ENCODE peak calls at places on chromosomes 1 and 21, in ten cellular contexts. U, T, P, D, Z, L, R, A, F and V are unnamed samples.

GRCh38 chr1:3314561-3315271 is 139.7 kb upstream of the ARHGEF16 start:
- DNase-seq in U (no peak), T (no peak), P (no peak), D (no peak), Z (no peak), L (no peak), R (peak; percentile 63), A (peak; percentile 66), F (no peak), V (peak; percentile 21)

GRCh38 chr1:18950415-18951026 is 6.0 kb downstream of the IFFO2 start:
- DNase-seq in U (peak; percentile 72), T (no peak), P (peak; percentile 55), D (no peak), Z (no peak), L (no peak), R (no peak), A (no peak), F (no peak), V (peak; percentile 67)

GRCh38 chr1:119364640-119365039 is 3.9 kb upstream of the HAO2 start:
- DNase-seq in U (no peak), T (no peak), P (no peak), D (no peak), Z (no peak), L (no peak), R (no peak), A (no peak), F (no peak), V (no peak)

GRCh38 chr1:24909388-24909898 is 20.6 kb downstream of the RUNX3 start:
- DNase-seq in U (no peak), T (peak; percentile 32), P (no peak), D (peak; percentile 61), Z (no peak), L (no peak), R (peak; percentile 59), A (peak; percentile 91), F (no peak), V (peak; percentile 80)

GRCh38 chr1:178060789-178061556 is 32.9 kb upstream of the RASAL2 start:
- DNase-seq in U (no peak), T (no peak), P (no peak), D (no peak), Z (peak; percentile 91), L (no peak), R (peak; percentile 73), A (peak; percentile 90), F (no peak), V (no peak)

GRCh38 chr1:85577421-85578320 is 2.9 kb upstream of the CCN1 start:
- DNase-seq in U (peak; percentile 66), T (no peak), P (no peak), D (no peak), Z (no peak), L (peak; percentile 82), R (peak; percentile 81), A (peak; percentile 89), F (no peak), V (no peak)

GRCh38 chr1:19110266-19110927 is 99.7 kb downstream of the UBR4 start:
- DNase-seq in U (no peak), T (no peak), P (no peak), D (no peak), Z (no peak), L (no peak), R (no peak), A (no peak), F (no peak), V (no peak)

GRCh38 chr21:32748529-32748928 is 20.7 kb upstream of the SYNJ1 start:
- DNase-seq in U (no peak), T (no peak), P (no peak), D (no peak), Z (no peak), L (no peak), R (no peak), A (no peak), F (no peak), V (no peak)

GRCh38 chr1:190738321-190738720 is 260.7 kb upstream of the BRINP3 start:
- DNase-seq in U (no peak), T (no peak), P (no peak), D (no peak), Z (no peak), L (no peak), R (no peak), A (peak; percentile 30), F (no peak), V (no peak)

GRCh38 chr1:44485229-44485932 is 80.3 kb downstream of the RNF220 start:
- DNase-seq in U (no peak), T (no peak), P (no peak), D (no peak), Z (no peak), L (peak; percentile 43), R (peak; percentile 86), A (peak; percentile 91), F (no peak), V (no peak)

GRCh38 chr1:178869114-178869697 is 1.7 kb downstream of the ANGPTL1 start:
- DNase-seq in U (no peak), T (no peak), P (no peak), D (no peak), Z (no peak), L (no peak), R (peak; percentile 75), A (peak; percentile 81), F (no peak), V (no peak)

GRCh38 chr21:35483267-35483666 is 434.2 kb upstream of the RUNX1 start:
- DNase-seq in U (no peak), T (no peak), P (no peak), D (no peak), Z (no peak), L (no peak), R (no peak), A (peak; percentile 29), F (no peak), V (no peak)

GRCh38 chr1:72066431-72066830 is 215.9 kb downstream of the NEGR1 start:
- DNase-seq in U (no peak), T (no peak), P (no peak), D (no peak), Z (no peak), L (no peak), R (no peak), A (no peak), F (no peak), V (no peak)

GRCh38 chr1:157113116-157113515 is 13.5 kb upstream of the ETV3L start:
- DNase-seq in U (no peak), T (no peak), P (no peak), D (no peak), Z (no peak), L (no peak), R (no peak), A (no peak), F (no peak), V (no peak)

GRCh38 chr1:204483791-204484190 is 10.8 kb downstream of the PIK3C2B start:
- DNase-seq in U (no peak), T (no peak), P (no peak), D (no peak), Z (no peak), L (no peak), R (no peak), A (no peak), F (no peak), V (no peak)
- H3K4me1 ChIP-seq in U (peaks cover 34% of the 10 kb centered on the region), T (peaks cover 9% of the 10 kb centered on the region), P (peaks cover 10% of the 10 kb centered on the region), D (peaks cover 76% of the 10 kb centered on the region), Z (peaks cover 76% of the 10 kb centered on the region), L (peaks cover 3% of the 10 kb centered on the region), R (no peaks in the 10 kb centered on the region), A (peaks cover 11% of the 10 kb centered on the region), F (peaks cover 40% of the 10 kb centered on the region), V (peaks cover 33% of the 10 kb centered on the region)

DNA sequence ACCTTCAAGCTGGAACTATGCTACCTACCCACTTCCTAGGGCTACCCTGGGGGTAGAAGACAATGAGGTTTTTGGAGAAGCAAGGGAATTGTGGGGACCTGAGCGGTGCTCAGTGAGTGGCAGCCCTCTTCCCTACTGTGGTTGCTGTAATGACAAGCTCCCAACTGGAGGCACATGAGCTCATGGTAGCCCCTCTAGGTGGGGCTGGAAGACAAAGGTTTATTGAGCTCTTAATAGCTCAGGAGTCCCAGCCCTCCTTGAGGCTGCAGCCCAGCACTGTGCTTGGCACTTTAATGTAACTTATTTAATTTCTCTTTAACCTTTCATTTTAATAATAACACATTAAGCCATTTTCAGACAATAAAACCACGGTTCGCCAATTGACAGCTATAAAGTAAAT is 528.9 kb downstream of the OMA1 start:
- DNase-seq in U (no peak), T (no peak), P (no peak), D (no peak), Z (no peak), L (no peak), R (no peak), A (no peak), F (no peak), V (no peak)
- TF ChIP-seq CTCF in U (no peak), T (no peak), P (no peak), D (no peak), Z (no peak), L (no peak), R (no peak), A (no peak), F (no peak), V (no peak)

GRCh38 chr1:54291276-54292014 is 91.5 kb downstream of the MRPL37 start:
- DNase-seq in U (no peak), T (no peak), P (no peak), D (no peak), Z (no peak), L (no peak), R (no peak), A (no peak), F (no peak), V (no peak)
- H3K4me1 ChIP-seq in U (peaks cover 76% of the 10 kb centered on the region), T (peaks cover 25% of the 10 kb centered on the region), P (peaks cover 41% of the 10 kb centered on the region), D (peaks cover 98% of the 10 kb centered on the region), Z (no peaks in the 10 kb centered on the region), L (peaks cover 3% of the 10 kb centered on the region), R (peaks cover 15% of the 10 kb centered on the region), A (peaks cover 38% of the 10 kb centered on the region), F (peaks cover 4% of the 10 kb centered on the region), V (peaks cover 38% of the 10 kb centered on the region)

GRCh38 chr1:61337471-61337870 is 255.1 kb downstream of the NFIA start:
- DNase-seq in U (no peak), T (no peak), P (no peak), D (no peak), Z (no peak), L (no peak), R (peak; percentile 59), A (peak; percentile 52), F (no peak), V (no peak)

GRCh38 chr1:61337981-61338848 is 255.9 kb downstream of the NFIA start:
- DNase-seq in U (peak; percentile 84), T (peak; percentile 50), P (peak; percentile 86), D (peak; percentile 73), Z (peak; percentile 92), L (no peak), R (peak; percentile 95), A (peak; percentile 92), F (no peak), V (peak; percentile 70)

GRCh38 chr1:61334718-61335589 is 252.6 kb downstream of the NFIA start:
- DNase-seq in U (peak; percentile 86), T (peak; percentile 80), P (no peak), D (peak; percentile 30), Z (no peak), L (no peak), R (no peak), A (peak; percentile 91), F (no peak), V (no peak)

GRCh38 chr1:61338899-61339298 is 256.5 kb downstream of the NFIA start:
- DNase-seq in U (no peak), T (no peak), P (no peak), D (no peak), Z (no peak), L (no peak), R (no peak), A (no peak), F (no peak), V (no peak)

DNA sequence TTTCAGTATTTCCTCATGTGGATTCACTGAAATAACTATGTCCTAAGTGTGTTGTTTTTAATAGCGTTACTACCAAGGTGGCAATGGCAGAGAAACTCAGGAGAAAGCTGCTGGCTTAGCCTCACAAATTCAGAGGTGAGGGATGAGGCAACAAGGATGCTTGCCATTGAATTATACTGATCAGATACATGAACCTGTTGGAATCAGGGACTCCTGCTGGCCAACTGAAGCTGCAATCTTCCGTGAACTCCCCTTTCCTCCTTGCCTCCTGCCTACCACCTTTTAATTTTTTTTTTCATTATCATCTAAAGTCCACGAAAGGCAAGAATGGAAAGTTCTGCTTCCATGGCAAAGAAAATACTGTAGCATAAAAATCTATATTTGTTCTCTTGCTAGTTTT is 254.7 kb downstream of the NFIA start:
- DNase-seq in U (no peak), T (no peak), P (no peak), D (no peak), Z (no peak), L (no peak), R (peak; percentile 11), A (peak; percentile 16), F (no peak), V (no peak)
- TF ChIP-seq CTCF in U (peak; percentile 35), T (peak; percentile 41), P (no peak), D (peak; percentile 9), Z (no peak), L (peak; percentile 46), R (no peak), A (peak; percentile 17), F (no peak), V (no peak)